ENCODE peak calls at places on chromosomes 5 and 9, in seven cellular contexts. K, E, N, M, F, C and Z are unnamed samples.

GRCh38 chr5:104016650-104017049 is 454.1 kb upstream of the NUDT12 start:
- DNase-seq in F (peak; percentile 48), K (no peak), N (no peak), E (no peak), C (no peak), M (no peak), Z (no peak)

GRCh38 chr5:94545870-94546625 is 72.4 kb downstream of the KIAA0825 start:
- DNase-seq in F (no peak), M (no peak), C (peak; percentile 12), N (no peak), E (no peak), K (no peak), Z (no peak)

GRCh38 chr5:52605317-52605991 is 182.3 kb upstream of the ITGA1 start:
- DNase-seq in C (no peak), F (no peak), E (no peak), M (no peak), N (no peak), K (no peak), Z (no peak)

GRCh38 chr9:93651521-93651950 is 75.2 kb downstream of the PHF2 start:
- DNase-seq in E (no peak), M (no peak), F (no peak), C (peak; percentile 4), N (no peak), K (no peak), Z (no peak)

GRCh38 chr5:74895906-74896305 is 29.7 kb upstream of the FAM169A start:
- DNase-seq in F (peak; percentile 35), E (no peak), C (peak; percentile 55), M (no peak), N (peak; percentile 75), K (no peak), Z (no peak)

GRCh38 chr5:113246371-113246870 is 188.4 kb downstream of the TSSK1B start:
- DNase-seq in N (no peak), E (no peak), K (no peak), M (no peak), C (no peak), F (no peak), Z (no peak)

GRCh38 chr9:127968046-127968445 is 12.7 kb downstream of the EEIG1 start:
- DNase-seq in E (no peak), F (peak; percentile 87), K (no peak), C (peak; percentile 84), M (no peak), N (peak; percentile 62), Z (no peak)

GRCh38 chr5:1325191-1325741 is 19.6 kb downstream of the CLPTM1L start:
- DNase-seq in C (no peak), E (no peak), N (no peak), M (no peak), K (no peak), F (no peak), Z (no peak)

GRCh38 chr9:117249799-117250198 is 165.1 kb downstream of the ASTN2 start:
- DNase-seq in M (no peak), F (no peak), N (no peak), K (no peak), E (no peak), C (no peak), Z (no peak)

GRCh38 chr5:131082034-131082550 is 83.0 kb downstream of the HINT1 start:
- DNase-seq in E (no peak), N (no peak), C (no peak), F (no peak), K (no peak), M (no peak), Z (no peak)

GRCh38 chr9:136252846-136253245 is 7.2 kb upstream of the QSOX2 start:
- DNase-seq in M (no peak), N (no peak), C (no peak), F (no peak), E (no peak), K (no peak), Z (no peak)

GRCh38 chr9:114005371-114006154 is 72.5 kb downstream of the AMBP start:
- DNase-seq in C (no peak), M (no peak), F (no peak), N (peak; percentile 15), K (no peak), E (no peak), Z (no peak)